ENCODE peak calls at places on chromosomes 1 and 21, in eight cellular contexts. Z, N, T, J, C, S, U and V are unnamed samples. For H3K27me3, the result is how much of the 10 kb centered on the place peaks cover.

GRCh38 chr21:45378258-45378966 is 26.6 kb upstream of the COL18A1 start:
- DNase-seq in S (peak), J (no peak), Z (no peak), N (no peak), U (no peak), C (no peak), T (peak), V (no peak)

GRCh38 chr1:109532365-109533136 is 7.1 kb upstream of the GPR61 start:
- DNase-seq in S (peak), T (peak), J (peak), Z (peak), U (peak), N (peak), C (peak), V (no peak)

GRCh38 chr1:214506972-214507431 is 44.4 kb downstream of the PTPN14 start:
- DNase-seq in C (no peak), Z (no peak), T (peak), J (no peak), U (no peak), N (no peak), S (peak), V (no peak)

GRCh38 chr21:19237603-19238002 is 834.0 kb upstream of the TMPRSS15 start:
- DNase-seq in J (no peak), N (no peak), T (no peak), U (no peak), S (no peak), Z (no peak), C (no peak), V (no peak)

GRCh38 chr1:3541930-3542329 is 69.4 kb downstream of the MEGF6 start:
- DNase-seq in S (no peak), C (no peak), U (no peak), N (no peak), Z (no peak), J (no peak), T (no peak), V (no peak)

GRCh38 chr1:183090386-183091006 is 67.3 kb downstream of the LAMC1 start:
- DNase-seq in C (peak), S (peak), U (peak), J (no peak), Z (no peak), N (no peak), T (no peak), V (no peak)

GRCh38 chr1:51313268-51313852 is 17.0 kb downstream of the TTC39A start:
- DNase-seq in J (no peak), S (no peak), N (no peak), T (peak), C (no peak), U (no peak), Z (no peak), V (no peak)

GRCh38 chr1:59429651-59430050 is 132.8 kb downstream of the FGGY start:
- DNase-seq in S (no peak), N (no peak), C (no peak), J (no peak), T (no peak), Z (no peak), U (no peak), V (no peak)

GRCh38 chr1:198157241-198157846 is 546 bp downstream of the NEK7 start:
- DNase-seq in S (peak), T (peak), C (peak), Z (peak), U (peak), N (peak), J (peak), V (peak)

GRCh38 chr1:119633575-119634325 is 14.3 kb downstream of the ZNF697 start:
- DNase-seq in S (no peak), C (no peak), N (no peak), J (no peak), T (no peak), Z (no peak), U (no peak), V (no peak)

GRCh38 chr1:147389532-147390184 is 147.2 kb downstream of the CHD1L start:
- DNase-seq in J (no peak), T (peak), C (no peak), N (peak), U (peak), S (peak), Z (no peak), V (no peak)

GRCh38 chr1:29645586-29645985 is 409.3 kb downstream of the PTPRU start:
- DNase-seq in T (no peak), N (no peak), U (no peak), C (no peak), S (no peak), J (no peak), Z (no peak), V (no peak)

GRCh38 chr1:244371294-244372141 is 80.2 kb downstream of the ADSS2 start:
- DNase-seq in U (no peak), J (no peak), T (peak), N (no peak), S (no peak), C (no peak), Z (no peak), V (no peak)

GRCh38 chr1:3360646-3361257 is 93.7 kb upstream of the ARHGEF16 start:
- DNase-seq in S (no peak), U (no peak), N (no peak), C (no peak), T (no peak), J (no peak), Z (no peak), V (no peak)

GRCh38 chr1:65773391-65773790 is 19.3 kb upstream of the PDE4B start:
- DNase-seq in S (peak), N (no peak), J (no peak), Z (no peak), T (no peak), U (no peak), C (no peak), V (no peak)

GRCh38 chr1:163866539-163866938 is 544.8 kb downstream of the NUF2 start:
- DNase-seq in S (no peak), N (no peak), U (no peak), J (no peak), T (no peak), C (no peak), Z (no peak), V (no peak)

GRCh38 chr1:94927405-94928175 is 680 bp upstream of the CNN3 start:
- DNase-seq in Z (no peak), N (no peak), C (no peak), S (peak), J (no peak), U (no peak), T (peak), V (no peak)

GRCh38 chr1:195664628-195665027 is 943.6 kb downstream of the KCNT2 start:
- DNase-seq in T (no peak), S (peak), U (no peak), C (no peak), Z (no peak), N (no peak), J (no peak), V (no peak)

GRCh38 chr1:162672678-162673259 is 40.5 kb downstream of the DDR2 start:
- DNase-seq in J (no peak), U (no peak), T (no peak), C (no peak), S (peak), N (no peak), Z (no peak), V (no peak)

GRCh38 chr1:52551476-52552235 is 1.2 kb downstream of the TUT4 start:
- DNase-seq in T (peak), J (no peak), S (peak), Z (peak), U (peak), N (no peak), C (no peak), V (no peak)

GRCh38 chr21:32604484-32604883 is 7.7 kb downstream of the CFAP298 start:
- DNase-seq in J (no peak), Z (no peak), U (no peak), N (no peak), S (no peak), T (no peak), C (no peak), V (no peak)

GRCh38 chr21:44377201-44377921 is 23.9 kb downstream of the TRPM2 start:
- DNase-seq in N (no peak), Z (no peak), J (peak), C (no peak), T (no peak), S (no peak), U (no peak), V (no peak)

GRCh38 chr21:36845070-36845469 is 121.4 kb downstream of the HLCS start:
- DNase-seq in Z (no peak), N (no peak), C (no peak), J (no peak), T (no peak), S (no peak), U (no peak), V (no peak)

GRCh38 chr1:112544011-112544688 is 35.4 kb downstream of the WNT2B start:
- DNase-seq in T (no peak), S (peak), U (peak), Z (no peak), J (no peak), N (no peak), C (no peak), V (no peak)

GRCh38 chr1:2321258-2321657 is 70.1 kb downstream of the MORN1 start:
- DNase-seq in T (no peak), U (no peak), Z (no peak), S (no peak), C (no peak), N (no peak), J (no peak), V (no peak)

GRCh38 chr1:76125441-76126215 is 51.1 kb downstream of the ST6GALNAC3 start:
- DNase-seq in U (no peak), J (no peak), T (no peak), Z (no peak), N (no peak), S (no peak), C (no peak), V (no peak)

GRCh38 chr1:101540161-101540560 is 303.3 kb downstream of the S1PR1 start:
- DNase-seq in U (no peak), Z (no peak), J (no peak), N (no peak), C (no peak), S (no peak), T (no peak), V (no peak)

GRCh38 chr1:58248067-58248466 is 298.5 kb downstream of the OMA1 start:
- DNase-seq in J (no peak), U (no peak), Z (no peak), C (no peak), N (no peak), T (no peak), S (no peak), V (no peak)
- H3K27me3 ChIP-seq in J (under half), U (under half), Z (under half), C (under half), N (under half), T (under half), S (under half), V (under half)

DNA sequence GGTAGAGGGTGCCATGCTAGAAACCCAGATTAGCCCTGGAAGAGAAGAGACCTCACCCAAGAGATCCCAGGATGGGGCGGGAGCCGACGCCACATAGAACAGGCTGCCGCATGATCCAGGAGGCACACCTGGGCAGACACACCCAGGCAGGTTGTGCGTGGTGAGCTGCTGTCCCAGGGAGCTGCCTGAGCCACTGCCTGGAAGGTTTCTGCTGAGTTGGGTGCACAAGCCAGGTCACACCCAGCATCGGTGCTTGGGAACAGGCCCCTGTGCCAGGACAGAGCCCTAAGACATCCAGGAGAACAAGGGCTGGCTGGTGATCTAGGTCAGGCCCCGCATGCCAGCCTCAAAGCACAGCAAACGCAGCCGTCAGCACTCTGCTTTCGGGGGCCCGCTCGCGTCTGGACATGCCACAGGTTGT is 40.2 kb downstream of the CTNNBIP1 start:
- DNase-seq in N (no peak), C (no peak), T (no peak), Z (no peak), S (no peak), J (no peak), U (no peak), V (no peak)
- H3K27me3 ChIP-seq in N (under half), C (under half), T (under half), Z (under half), S (under half), J (under half), U (under half), V (under half)

GRCh38 chr1:115077286-115077983 is 11.9 kb downstream of the TSPAN2 start:
- DNase-seq in Z (no peak), C (no peak), J (no peak), U (no peak), N (no peak), S (no peak), T (no peak), V (no peak)

GRCh38 chr1:115078708-115079107 is 10.6 kb downstream of the TSPAN2 start:
- DNase-seq in T (no peak), U (no peak), S (no peak), J (no peak), N (no peak), C (no peak), Z (no peak), V (no peak)

GRCh38 chr1:115077984-115078330 is 11.3 kb downstream of the TSPAN2 start:
- DNase-seq in T (no peak), C (no peak), Z (no peak), S (no peak), U (no peak), N (no peak), J (no peak), V (no peak)

GRCh38 chr1:115074839-115075534 is 14.3 kb downstream of the TSPAN2 start:
- DNase-seq in U (no peak), T (no peak), Z (no peak), N (no peak), J (no peak), S (peak), C (no peak), V (no peak)

DNA sequence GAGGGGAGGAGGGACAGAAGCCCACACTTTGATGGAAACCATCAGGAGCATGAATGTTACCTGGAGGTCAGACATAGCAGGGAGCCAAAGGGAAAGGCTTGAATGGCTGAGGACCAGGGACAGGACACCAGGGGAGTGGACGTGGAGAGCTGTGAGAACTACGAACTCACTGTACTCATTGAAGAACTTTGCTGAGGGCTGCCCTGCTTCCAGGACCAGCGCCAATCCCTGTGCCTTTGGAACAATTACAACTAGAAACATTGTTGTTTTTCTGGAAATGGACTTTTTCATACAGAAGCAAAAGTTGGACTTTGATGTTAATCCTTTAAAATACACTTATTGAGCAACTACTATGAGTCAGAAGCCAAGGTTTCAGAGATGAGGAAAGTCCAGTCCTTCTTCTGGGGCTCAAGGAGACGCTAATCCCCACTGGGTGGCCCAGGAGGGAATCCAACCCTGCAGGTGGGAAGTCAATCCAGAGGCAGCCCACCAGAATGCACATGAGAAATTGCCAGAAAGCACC is 12.9 kb downstream of the TSPAN2 start:
- DNase-seq in T (no peak), S (no peak), Z (no peak), U (no peak), C (no peak), J (no peak), N (no peak), V (no peak)
- H3K27me3 ChIP-seq in T (under half), S (under half), Z (under half), U (under half), C (under half), J (under half), N (under half), V (under half)

GRCh38 chr1:154743536-154744036 is 126.5 kb downstream of the KCNN3 start:
- DNase-seq in T (no peak), C (no peak), S (no peak), Z (no peak), N (no peak), U (no peak), J (no peak), V (no peak)
- H3K27me3 ChIP-seq in T (under half), C (under half), S (under half), Z (under half), N (under half), U (under half), J (under half), V (under half)

DNA sequence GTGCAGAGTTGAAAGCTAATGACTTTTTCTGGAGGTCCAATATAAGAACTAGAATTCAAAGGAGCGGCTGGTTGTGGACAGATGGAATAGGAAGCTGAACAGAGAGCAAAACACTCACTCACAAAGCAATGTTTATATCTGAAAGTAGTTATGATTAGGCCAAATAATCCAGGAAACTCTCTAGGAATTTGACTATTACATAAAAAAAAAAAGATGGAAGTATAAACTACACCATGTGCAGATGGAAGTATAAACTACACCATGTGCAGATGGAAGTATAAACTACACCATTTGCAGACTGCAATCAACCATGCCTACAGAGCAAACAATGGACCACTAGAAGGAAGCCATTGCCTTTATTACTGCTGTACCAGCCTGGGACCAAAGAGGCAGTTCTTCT is 771.1 kb downstream of the BRINP3 start:
- DNase-seq in N (no peak), T (no peak), J (no peak), S (no peak), C (no peak), U (no peak), Z (no peak), V (no peak)
- H3K27me3 ChIP-seq in N (under half), T (under half), J (under half), S (under half), C (under half), U (under half), Z (under half), V (under half)

GRCh38 chr1:36857761-36858160 is 176.6 kb downstream of the GRIK3 start:
- DNase-seq in C (no peak), U (no peak), T (no peak), Z (no peak), J (no peak), N (no peak), S (no peak), V (no peak)
- H3K27me3 ChIP-seq in C (under half), U (under half), T (under half), Z (under half), J (under half), N (under half), S (under half), V (half or more)

GRCh38 chr1:205567716-205568115 is 63.2 kb downstream of the CDK18 start:
- DNase-seq in S (no peak), Z (no peak), C (no peak), N (no peak), U (no peak), T (no peak), J (no peak), V (no peak)
- H3K27me3 ChIP-seq in S (under half), Z (under half), C (under half), N (under half), U (under half), T (under half), J (under half), V (under half)